ENCODE peak calls at places on chromosomes 1 and 21, in ten cellular contexts. V, T, D, S, B, X, I, G, A and L are unnamed samples.

GRCh38 chr1:30034105-30034626 is 689.2 kb downstream of the MATN1 start:
- DNase-seq in S (no peak), V (no peak), I (no peak), X (no peak), B (no peak), A (no peak), T (no peak), D (no peak), G (no peak), L (no peak)

GRCh38 chr1:7561936-7562728 is 209.0 kb upstream of the VAMP3 start:
- DNase-seq in B (no peak), S (no peak), V (no peak), A (no peak), D (no peak), G (no peak), X (no peak), T (no peak), I (no peak), L (no peak)

GRCh38 chr1:19426294-19427086 is 58.8 kb downstream of the CAPZB start:
- DNase-seq in G (no peak), D (no peak), A (peak), S (no peak), B (peak), X (no peak), T (no peak), V (no peak), I (no peak), L (no peak)

GRCh38 chr1:15804060-15804459 is 3.4 kb downstream of the UQCRHL start:
- DNase-seq in T (no peak), B (no peak), A (no peak), D (no peak), G (no peak), I (no peak), X (no peak), S (no peak), V (no peak), L (no peak)

GRCh38 chr21:36820176-36821031 is 121.5 kb downstream of the SIM2 start:
- DNase-seq in A (no peak), G (no peak), B (no peak), X (no peak), T (no peak), V (no peak), D (no peak), S (no peak), I (no peak), L (no peak)

GRCh38 chr1:116396769-116397168 is 23.7 kb downstream of the ATP1A1 start:
- DNase-seq in I (no peak), V (no peak), B (no peak), A (no peak), T (no peak), G (no peak), S (no peak), X (no peak), D (no peak), L (no peak)

GRCh38 chr1:16073490-16074104 is at the start of gene FAM131C:
- DNase-seq in G (no peak), X (no peak), I (peak), V (peak), D (no peak), S (no peak), T (peak), B (peak), A (no peak), L (peak)

GRCh38 chr21:21067375-21067774 is 69.2 kb downstream of the NCAM2 start:
- DNase-seq in T (no peak), X (no peak), S (no peak), A (no peak), G (no peak), I (no peak), B (no peak), D (no peak), V (no peak), L (no peak)

GRCh38 chr1:11874624-11875023 is 15.9 kb upstream of the NPPB start:
- DNase-seq in T (no peak), X (no peak), V (no peak), A (no peak), I (no peak), D (no peak), S (no peak), G (no peak), B (no peak), L (no peak)

GRCh38 chr1:192475970-192476369 is 99.6 kb upstream of the RGS1 start:
- DNase-seq in V (no peak), D (no peak), T (no peak), B (peak), A (no peak), X (no peak), S (no peak), G (no peak), I (no peak), L (no peak)

GRCh38 chr1:16888806-16889178 is 7.0 kb upstream of the RNU1-2 start:
- DNase-seq in I (no peak), G (no peak), T (no peak), A (peak), V (peak), B (peak), X (no peak), S (peak), D (peak), L (peak)

GRCh38 chr1:51575406-51576084 is 41.3 kb upstream of the OSBPL9 start:
- DNase-seq in D (peak), X (no peak), G (no peak), A (peak), S (peak), V (no peak), I (no peak), B (peak), T (no peak), L (no peak)

GRCh38 chr1:116817582-116818064 is 63.4 kb downstream of the CD2 start:
- DNase-seq in T (peak), B (peak), A (peak), I (peak), D (peak), V (peak), X (peak), S (peak), G (no peak), L (peak)

GRCh38 chr1:207825719-207826556 is 74.1 kb downstream of the CD46 start:
- DNase-seq in S (peak), I (peak), T (peak), X (no peak), V (peak), G (peak), A (peak), B (peak), D (peak), L (peak)

GRCh38 chr1:154155282-154155681 is 409 bp upstream of the NUP210L start:
- DNase-seq in T (no peak), S (peak), B (peak), I (no peak), G (peak), D (peak), X (no peak), V (no peak), A (peak), L (no peak)

GRCh38 chr1:107669996-107670395 is 295.0 kb downstream of the VAV3 start:
- DNase-seq in T (no peak), D (peak), V (peak), S (peak), B (peak), X (no peak), A (no peak), G (peak), I (peak), L (no peak)

GRCh38 chr1:235015291-235015990 is 113.2 kb downstream of the TOMM20 start:
- DNase-seq in D (no peak), X (no peak), A (no peak), I (no peak), T (peak), G (no peak), S (no peak), V (no peak), B (no peak), L (no peak)

GRCh38 chr1:32208891-32209309 is at the start of gene DCDC2B:
- DNase-seq in X (no peak), A (peak), G (no peak), I (peak), T (no peak), S (peak), V (peak), B (peak), D (peak), L (no peak)

GRCh38 chr1:30778156-30778978 is 20.8 kb upstream of the LAPTM5 start:
- DNase-seq in S (peak), I (peak), B (peak), T (no peak), G (no peak), A (peak), X (no peak), D (peak), V (peak), L (no peak)

GRCh38 chr1:84892657-84893618 is at the start of gene LPAR3:
- DNase-seq in T (no peak), V (peak), G (no peak), B (peak), D (peak), I (no peak), A (peak), S (peak), X (peak), L (peak)

DNA sequence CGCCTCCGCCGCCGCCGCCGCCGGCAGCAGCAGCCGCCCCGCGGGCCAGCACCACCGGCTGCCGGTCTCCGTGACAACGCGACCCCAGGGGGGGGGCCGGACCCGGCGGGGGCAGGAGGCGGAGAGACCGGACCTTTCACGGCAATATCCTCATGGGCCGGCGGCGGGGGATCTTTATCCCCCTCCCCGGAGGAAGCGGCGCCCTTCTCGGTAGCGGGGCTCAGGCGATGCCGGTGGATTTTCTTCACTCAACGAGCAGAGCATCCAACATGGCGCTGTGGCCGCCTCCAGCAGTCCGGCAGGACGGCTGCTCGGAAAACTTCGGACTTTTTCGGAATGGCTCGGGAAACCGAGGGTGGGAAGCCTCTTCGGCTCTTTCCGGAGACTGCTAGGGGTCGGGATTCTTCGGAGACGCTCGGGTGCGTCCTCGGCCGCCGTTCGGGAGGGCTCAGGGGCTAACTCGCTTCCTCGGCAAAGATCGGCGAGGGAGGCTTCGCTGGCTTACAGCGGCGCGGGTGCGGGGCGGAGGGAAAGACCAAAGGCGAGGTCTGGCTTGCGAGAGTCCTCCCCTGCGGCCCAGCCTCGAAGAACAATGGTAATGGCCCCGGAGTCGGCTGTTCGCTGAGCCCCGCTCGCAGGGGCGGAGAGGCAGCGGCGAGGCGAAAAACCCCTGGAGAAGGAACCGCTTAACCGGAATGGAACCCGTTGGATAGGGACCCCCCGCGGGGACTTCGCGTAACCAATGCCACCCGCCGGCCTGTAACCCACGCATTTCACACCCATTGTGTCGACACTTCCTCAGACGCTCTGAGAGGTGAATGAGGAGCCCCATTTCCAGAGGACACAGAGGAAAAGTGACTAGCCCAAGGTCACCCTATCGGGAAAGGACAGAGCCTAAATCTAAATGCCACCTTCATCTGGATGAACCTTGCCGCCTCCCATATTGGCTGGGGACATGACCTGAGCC is at the start of gene EIF4G3:
- DNase-seq in I (peak), B (peak), V (peak), X (peak), A (peak), G (peak), S (peak), D (peak), T (peak), L (peak)
- TF ChIP-seq CTCF in I (no peak), B (no peak), V (no peak), X (no peak), A (no peak), G (no peak), S (no peak), D (no peak), T (no peak), L (no peak)

GRCh38 chr1:92961896-92962752 is 862 bp upstream of the DIPK1A start:
- DNase-seq in T (peak), A (peak), D (peak), B (peak), V (peak), X (peak), I (peak), S (peak), G (peak), L (peak)

GRCh38 chr1:92961131-92961895 is at the start of gene DIPK1A:
- DNase-seq in S (peak), V (peak), B (peak), D (peak), I (peak), G (peak), T (peak), A (peak), X (peak), L (peak)

GRCh38 chr1:92958203-92958970 is 2.9 kb downstream of the DIPK1A start:
- DNase-seq in S (peak), V (no peak), G (no peak), B (no peak), X (no peak), I (no peak), A (no peak), D (no peak), T (no peak), L (no peak)

GRCh38 chr1:92957020-92957734 is 4.1 kb downstream of the DIPK1A start:
- DNase-seq in D (no peak), S (no peak), V (no peak), G (no peak), I (no peak), X (no peak), T (peak), A (no peak), B (no peak), L (peak)

DNA sequence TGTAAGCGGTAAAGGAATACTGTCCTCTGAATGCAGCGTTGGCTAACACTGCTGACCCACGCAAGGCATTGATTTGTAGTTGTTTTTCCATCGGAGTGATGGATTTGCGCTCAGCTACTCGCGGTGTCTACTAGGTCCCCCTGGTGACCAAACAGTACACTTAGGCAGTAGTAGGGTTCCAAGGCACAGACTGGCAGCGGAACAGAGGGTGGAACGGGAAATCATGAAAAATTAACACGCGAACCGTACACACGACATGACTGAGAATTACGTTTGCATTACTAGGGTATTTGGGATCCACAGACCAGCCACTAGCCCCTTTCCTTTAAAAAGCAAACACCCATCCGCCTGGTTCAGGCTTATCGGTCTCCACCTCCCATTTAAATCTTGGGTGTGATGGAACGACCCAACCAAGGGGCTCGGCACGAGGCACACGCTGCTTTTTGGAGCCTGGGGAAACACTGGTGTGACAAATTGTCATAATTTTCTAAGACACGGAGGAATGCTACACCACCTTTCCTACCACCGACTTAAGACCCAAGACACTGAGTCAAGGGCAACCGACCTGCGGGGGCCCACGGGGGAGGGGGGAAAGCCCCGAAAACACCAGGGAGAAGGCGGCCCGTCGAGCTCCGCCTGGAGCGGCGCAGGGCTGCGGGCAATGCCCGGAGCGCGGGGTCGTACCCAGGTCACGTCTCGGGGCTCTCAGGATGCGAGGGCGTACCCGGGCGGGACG is 699 bp downstream of the DIPK1A start:
- DNase-seq in D (peak), B (peak), I (peak), X (peak), G (peak), T (peak), A (peak), V (peak), S (peak), L (peak)
- TF ChIP-seq CTCF in D (peak), B (peak), I (no peak), X (peak), G (peak), T (peak), A (peak), V (peak), S (peak), L (peak)

GRCh38 chr1:53715478-53715877 is 23.5 kb downstream of the GLIS1 start:
- DNase-seq in X (no peak), S (peak), B (peak), I (no peak), T (no peak), D (peak), V (peak), A (peak), G (no peak), L (no peak)
- TF ChIP-seq CTCF in X (peak), S (peak), B (peak), I (no peak), T (peak), D (peak), V (no peak), A (peak), G (no peak), L (peak)

GRCh38 chr21:16454371-16454770 is 724.6 kb downstream of the USP25 start:
- DNase-seq in V (no peak), B (peak), G (no peak), D (peak), T (no peak), S (peak), I (no peak), A (no peak), X (no peak), L (no peak)
- TF ChIP-seq CTCF in V (no peak), B (peak), G (peak), D (peak), T (no peak), S (peak), I (no peak), A (peak), X (no peak), L (no peak)